ENCODE peak calls at places on chromosomes 11 and 22, in four cellular contexts. O, P, M and A are unnamed samples.

GRCh38 chr11:37811349-37811748 is 1213.3 kb upstream of the RAG2 start:
- DNase-seq in O (peak; percentile 10), P (no peak), M (no peak), A (no peak)

GRCh38 chr11:35650467-35650866 is 12.1 kb upstream of the TRIM44 start:
- DNase-seq in O (no peak), P (no peak), M (no peak), A (no peak)

GRCh38 chr22:29254283-29254653 is 13.5 kb downstream of the RHBDD3 start:
- DNase-seq in O (no peak), P (no peak), M (no peak), A (no peak)

GRCh38 chr11:11857769-11858168 is 16.0 kb downstream of the USP47 start:
- DNase-seq in O (no peak), P (no peak), M (no peak), A (no peak)

GRCh38 chr22:17201285-17201945 is 17.8 kb downstream of the ADA2 start:
- DNase-seq in O (no peak), P (no peak), M (no peak), A (no peak)

GRCh38 chr11:125069796-125070195 is 6.7 kb downstream of the SLC37A2 start:
- DNase-seq in O (no peak), P (no peak), M (peak; percentile 3), A (no peak)

GRCh38 chr11:9803685-9804413 is 140.0 kb downstream of the SWAP70 start:
- DNase-seq in O (no peak), P (no peak), M (no peak), A (no peak)

GRCh38 chr22:32600184-32600583 is 125.6 kb downstream of the FBXO7 start:
- DNase-seq in O (no peak), P (no peak), M (no peak), A (no peak)

GRCh38 chr11:44608654-44609027 is 43.2 kb downstream of the CD82 start:
- DNase-seq in O (no peak), P (no peak), M (no peak), A (no peak)

GRCh38 chr11:118625036-118625690 is 17.7 kb downstream of the PHLDB1 start:
- DNase-seq in O (no peak), P (no peak), M (no peak), A (no peak)

GRCh38 chr11:64876835-64877341 is 1.5 kb downstream of the EHD1 start:
- DNase-seq in O (peak; percentile 73), P (no peak), M (no peak), A (no peak)

GRCh38 chr11:77779935-77780334 is 40.6 kb downstream of the RSF1 start:
- DNase-seq in O (no peak), P (no peak), M (no peak), A (no peak)

GRCh38 chr22:47698906-47699305 is 936.5 kb downstream of the TBC1D22A start:
- DNase-seq in O (no peak), P (no peak), M (no peak), A (no peak)
- TF ChIP-seq CTCF in O (no peak), P (no peak), M (no peak), A (no peak)

GRCh38 chr22:27485842-27486241 is 315.7 kb downstream of the MN1 start:
- DNase-seq in O (no peak), P (no peak), M (no peak), A (no peak)

GRCh38 chr22:27489265-27489675 is 312.3 kb downstream of the MN1 start:
- DNase-seq in O (peak; percentile 91), P (no peak), M (peak; percentile 83), A (no peak)

GRCh38 chr22:27488456-27489224 is 312.9 kb downstream of the MN1 start:
- DNase-seq in O (peak; percentile 63), P (no peak), M (peak; percentile 55), A (no peak)

GRCh38 chr22:27490080-27490479 is 311.5 kb downstream of the MN1 start:
- DNase-seq in O (no peak), P (no peak), M (peak; percentile 30), A (no peak)

GRCh38 chr22:27487600-27488450 is 313.7 kb downstream of the MN1 start:
- DNase-seq in O (no peak), P (no peak), M (peak; percentile 34), A (no peak)
- TF ChIP-seq CTCF in O (no peak), P (no peak), M (no peak), A (no peak)

GRCh38 chr11:3775761-3776406 is 21.5 kb downstream of the NUP98 start:
- DNase-seq in O (no peak), P (no peak), M (no peak), A (no peak)
- TF ChIP-seq CTCF in O (no peak), P (no peak), M (no peak), A (no peak)

GRCh38 chr11:134272381-134273316 is 3.5 kb upstream of the GLB1L3 start:
- DNase-seq in O (no peak), P (no peak), M (no peak), A (no peak)

GRCh38 chr11:134271978-134272377 is 4.2 kb upstream of the GLB1L3 start:
- DNase-seq in O (no peak), P (no peak), M (no peak), A (no peak)

GRCh38 chr11:134267466-134267865 is 8.7 kb upstream of the GLB1L3 start:
- DNase-seq in O (no peak), P (no peak), M (no peak), A (no peak)

GRCh38 chr11:134267966-134268365 is 8.2 kb upstream of the GLB1L3 start:
- DNase-seq in O (no peak), P (no peak), M (no peak), A (no peak)

GRCh38 chr11:134270250-134270714 is 5.9 kb upstream of the GLB1L3 start:
- DNase-seq in O (no peak), P (no peak), M (no peak), A (peak; percentile 19)
- TF ChIP-seq CTCF in O (no peak), P (peak; percentile 31), M (no peak), A (no peak)

DNA sequence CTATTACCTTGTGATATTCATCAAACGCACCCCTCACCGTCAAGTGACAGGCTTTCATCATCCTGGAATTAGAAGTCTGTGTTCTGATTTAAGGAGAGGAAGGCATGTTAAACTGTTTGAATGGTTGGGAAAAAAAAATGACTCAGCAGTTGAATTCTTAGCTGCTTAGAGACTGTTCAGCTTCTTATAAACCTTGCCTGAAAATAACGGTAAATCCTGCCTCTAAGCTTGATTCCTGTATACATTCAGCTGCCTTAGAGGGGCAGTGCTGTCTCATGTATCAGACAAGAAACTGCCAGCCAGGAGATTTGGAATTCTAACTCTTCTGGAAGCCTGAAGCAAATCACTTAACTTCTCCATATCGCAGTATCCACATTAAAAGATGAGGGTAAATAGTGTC is 437.4 kb downstream of the JRKL start:
- DNase-seq in O (no peak), P (no peak), M (no peak), A (no peak)
- TF ChIP-seq CTCF in O (peak; percentile 18), P (no peak), M (no peak), A (no peak)